ENCODE peak calls at places on chromosomes 2 and 18, in six cellular contexts. P is tibial artery, E is upper lobe of right lung, O is pancreas, U is transverse colon, A is left lung. D is an unnamed sample.

GRCh38 chr2:230347659-230348305 is 20.8 kb downstream of the SP140L start:
- DNase-seq in E (no peak), P (no peak), A (no peak), O (no peak), U (no peak), D (peak; percentile 45)

GRCh38 chr2:10240911-10241610 is 61.6 kb upstream of the HPCAL1 start:
- DNase-seq in O (peak; percentile 45), E (peak; percentile 57), P (no peak), U (no peak), A (peak; percentile 22), D (no peak)

GRCh38 chr2:158796606-158797005 is 1.5 kb downstream of the DAPL1 start:
- DNase-seq in A (no peak), P (no peak), O (no peak), U (no peak), E (no peak), D (peak; percentile 13)

GRCh38 chr2:98234763-98235162 is 111.5 kb upstream of the CNGA3 start:
- DNase-seq in P (no peak), A (no peak), O (no peak), E (no peak), U (no peak), D (no peak)

GRCh38 chr18:76450452-76450851 is 44.6 kb downstream of the ZNF516 start:
- DNase-seq in P (no peak), O (no peak), A (no peak), E (no peak), U (no peak), D (no peak)

GRCh38 chr2:203892207-203892606 is 24.6 kb downstream of the CTLA4 start:
- DNase-seq in A (no peak), P (no peak), O (no peak), E (no peak), U (no peak), D (no peak)

GRCh38 chr18:28689591-28689990 is 512.7 kb upstream of the CDH2 start:
- DNase-seq in A (no peak), U (no peak), P (no peak), E (no peak), O (no peak), D (no peak)

GRCh38 chr18:42373584-42373983 is 418.6 kb downstream of the PIK3C3 start:
- DNase-seq in O (no peak), P (no peak), U (no peak), E (no peak), A (no peak), D (no peak)

GRCh38 chr2:172409042-172409441 is 18.3 kb upstream of the ITGA6 start:
- DNase-seq in A (no peak), P (no peak), O (no peak), E (no peak), U (no peak), D (no peak)

GRCh38 chr2:228771719-228772254 is 499.3 kb downstream of the PID1 start:
- DNase-seq in P (no peak), E (no peak), A (no peak), O (no peak), U (no peak), D (no peak)

GRCh38 chr2:228771306-228771705 is 499.8 kb downstream of the PID1 start:
- DNase-seq in U (no peak), O (no peak), P (peak; percentile 37), E (no peak), A (no peak), D (no peak)

GRCh38 chr2:228768818-228769217 is 502.3 kb downstream of the PID1 start:
- DNase-seq in E (no peak), A (no peak), U (no peak), P (no peak), O (no peak), D (no peak)

GRCh38 chr2:228763600-228763999 is 507.5 kb downstream of the PID1 start:
- DNase-seq in U (no peak), E (no peak), A (no peak), O (no peak), P (no peak), D (no peak)

DNA sequence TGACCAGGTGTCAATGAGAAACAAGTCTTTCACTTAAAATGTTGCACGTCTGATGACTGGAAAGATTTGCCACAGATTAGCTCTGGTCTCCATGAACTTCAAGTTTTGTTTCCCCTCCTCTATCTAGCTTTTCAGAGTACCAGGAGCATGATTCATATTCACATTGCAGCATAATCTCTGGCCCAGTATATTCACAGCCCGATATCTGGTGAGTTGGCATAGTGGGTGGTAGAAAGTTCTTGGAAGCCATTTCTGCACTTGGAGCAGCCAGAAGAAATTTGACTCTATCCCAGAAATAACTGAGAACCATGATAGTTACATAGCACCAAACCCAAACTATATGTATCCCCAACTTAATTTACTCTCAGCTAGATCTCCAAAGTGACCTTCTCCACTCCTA is 503.9 kb downstream of the PID1 start:
- DNase-seq in A (no peak), U (no peak), P (no peak), E (no peak), O (no peak), D (no peak)
- H3K9me3 ChIP-seq in A (no peaks in the 10 kb centered on the region), U (no peaks in the 10 kb centered on the region), P (no peaks in the 10 kb centered on the region), E (no peaks in the 10 kb centered on the region), O (no peaks in the 10 kb centered on the region), D (no peaks in the 10 kb centered on the region)

GRCh38 chr2:237863659-237864029 is 4.2 kb downstream of the RAMP1 start:
- DNase-seq in O (peak; percentile 67), E (peak; percentile 33), A (no peak), U (no peak), P (no peak), D (no peak)
- H3K4me3 ChIP-seq in O (no peak overlapping the region), E (no peak overlapping the region), A (no peak overlapping the region), U (no peak overlapping the region), P (peak overlapping the region; percentile 28), D (no peak overlapping the region)

DNA sequence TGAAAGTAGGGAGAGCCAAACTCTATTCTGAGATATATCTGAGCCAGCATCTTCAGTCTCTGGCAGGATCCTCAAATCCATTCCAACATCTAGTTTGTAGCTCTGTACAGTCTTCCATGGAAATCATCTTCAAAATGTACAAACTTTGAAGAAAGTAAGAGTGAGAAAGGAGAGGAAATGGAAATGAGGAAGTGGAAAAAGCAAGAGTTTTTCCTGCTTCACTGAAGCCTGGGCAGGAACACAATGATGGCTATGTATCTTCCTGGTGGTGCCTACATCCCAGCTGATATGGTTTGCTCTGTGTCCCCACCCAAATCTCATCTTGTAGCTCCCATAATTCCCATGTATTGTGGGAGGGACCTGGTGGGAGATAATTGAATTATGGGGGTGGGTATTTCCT is 4.1 kb upstream of the RPIA start:
- DNase-seq in A (no peak), E (no peak), P (no peak), O (no peak), U (no peak), D (no peak)
- H3K9me3 ChIP-seq in A (no peaks in the 10 kb centered on the region), E (no peaks in the 10 kb centered on the region), P (no peaks in the 10 kb centered on the region), O (no peaks in the 10 kb centered on the region), U (no peaks in the 10 kb centered on the region), D (no peaks in the 10 kb centered on the region)

DNA sequence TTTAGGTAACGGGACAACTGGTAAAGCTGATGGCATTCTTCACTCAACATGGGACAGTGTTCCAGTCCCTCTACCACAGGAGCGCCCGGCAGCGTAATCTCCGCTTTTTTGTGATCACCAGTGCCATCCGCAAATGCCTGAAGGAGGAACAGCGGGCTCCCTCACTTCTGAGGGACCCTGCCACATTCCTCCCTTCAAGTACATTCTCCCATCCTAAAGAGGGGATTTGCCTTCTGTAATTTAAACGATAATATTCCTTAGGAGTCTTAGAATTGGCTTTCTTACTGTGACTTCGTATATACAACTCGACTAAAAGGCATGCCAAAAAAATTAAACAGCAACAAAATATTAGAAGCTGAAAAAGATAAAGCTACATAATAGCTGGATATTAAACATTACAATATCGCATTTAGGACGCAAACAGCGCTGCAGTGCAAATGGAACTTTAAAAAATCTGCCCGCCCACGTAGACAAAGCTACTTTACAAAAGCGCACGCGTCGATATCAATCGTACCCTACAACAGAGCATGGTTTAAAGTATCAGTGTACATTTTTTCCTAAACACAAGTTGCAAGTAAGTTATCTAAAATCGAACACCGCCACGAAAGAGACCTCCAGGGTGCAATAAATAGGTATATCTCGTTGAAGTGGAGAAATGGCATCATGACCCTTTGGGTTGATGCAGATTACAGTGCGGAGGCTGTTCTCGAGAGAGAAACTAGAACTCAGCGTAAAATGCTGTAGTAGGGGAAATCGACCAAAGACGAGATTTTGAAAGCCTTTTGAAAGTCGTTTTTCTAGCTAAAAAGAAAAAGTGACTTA is 2.3 kb upstream of the VSNL1 start:
- DNase-seq in P (no peak), U (peak; percentile 30), O (peak; percentile 42), A (no peak), E (no peak), D (no peak)
- H3K4me3 ChIP-seq in P (peak overlapping the region; percentile 62), U (peak overlapping the region; percentile 9), O (peak overlapping the region; percentile 52), A (peak overlapping the region; percentile 40), E (peak overlapping the region; percentile 34), D (no peak overlapping the region)

DNA sequence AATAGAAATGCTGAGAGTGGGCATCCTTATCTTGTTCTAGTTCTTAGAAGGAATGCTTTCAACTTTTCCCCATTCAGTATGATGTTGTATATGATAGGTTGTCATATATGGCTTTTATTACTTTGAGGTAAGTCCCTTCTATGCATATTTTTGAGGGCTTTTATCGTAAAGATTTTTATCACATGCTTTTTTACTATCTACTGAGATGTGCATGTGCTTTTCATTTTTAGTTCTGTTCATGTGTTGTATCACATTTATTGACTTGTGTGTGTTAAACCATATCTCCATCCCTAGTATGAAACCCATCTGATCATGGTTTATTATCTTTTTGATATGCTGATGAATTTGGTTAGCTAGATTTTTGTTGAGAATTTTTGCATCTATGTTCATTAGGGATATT is 1008.8 kb downstream of the CNTNAP5 start:
- DNase-seq in P (no peak), E (no peak), U (no peak), O (no peak), A (no peak), D (no peak)
- H3K9me3 ChIP-seq in P (no peaks in the 10 kb centered on the region), E (no peaks in the 10 kb centered on the region), U (no peaks in the 10 kb centered on the region), O (no peaks in the 10 kb centered on the region), A (no peaks in the 10 kb centered on the region), D (no peaks in the 10 kb centered on the region)

GRCh38 chr2:95402370-95403203 is at the start of gene FAHD2A:
- DNase-seq in E (peak; percentile 99), P (peak; percentile 96), A (peak; percentile 97), U (peak; percentile 98), O (peak; percentile 99), D (peak; percentile 97)

GRCh38 chr2:95399061-95399460 is 3.4 kb upstream of the FAHD2A start:
- DNase-seq in E (no peak), U (no peak), A (no peak), O (no peak), P (no peak), D (no peak)

DNA sequence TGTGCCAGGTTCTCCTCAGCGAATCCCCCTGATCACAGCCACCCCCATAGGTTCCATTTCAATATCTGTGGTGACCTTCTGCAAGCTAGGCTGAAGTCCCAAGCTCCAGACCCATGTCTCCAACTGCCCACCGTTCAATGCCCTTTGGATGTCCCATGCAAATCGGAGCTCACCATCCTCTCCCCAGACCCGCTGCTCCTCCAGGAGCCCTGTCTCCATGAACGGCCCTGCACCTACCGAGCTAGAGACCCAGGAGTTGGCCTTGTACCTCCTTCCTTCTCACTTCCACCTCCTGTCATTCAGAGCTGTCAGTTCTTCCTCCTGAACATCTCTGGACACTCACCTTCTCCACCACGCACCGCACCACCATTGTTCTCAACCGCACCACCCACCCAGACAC is 1.0 kb upstream of the FAHD2A start:
- DNase-seq in U (no peak), E (no peak), P (no peak), A (no peak), O (no peak), D (no peak)
- H3K4me3 ChIP-seq in U (peak overlapping the region; percentile 84), E (peak overlapping the region; percentile 95), P (peak overlapping the region; percentile 85), A (peak overlapping the region; percentile 83), O (peak overlapping the region; percentile 93), D (no peak overlapping the region)

GRCh38 chr2:2848198-2848597 is 517.1 kb upstream of the MYT1L start:
- DNase-seq in E (no peak), P (no peak), O (no peak), A (no peak), U (no peak), D (no peak)
- H3K9me3 ChIP-seq in E (no peaks in the 10 kb centered on the region), P (no peaks in the 10 kb centered on the region), O (no peaks in the 10 kb centered on the region), A (no peaks in the 10 kb centered on the region), U (no peaks in the 10 kb centered on the region), D (no peaks in the 10 kb centered on the region)

GRCh38 chr18:64994370-64994769 is 756.4 kb upstream of the CDH7 start:
- DNase-seq in U (no peak), O (no peak), E (no peak), P (no peak), A (no peak), D (peak; percentile 15)
- H3K4me3 ChIP-seq in U (no peak overlapping the region), O (no peak overlapping the region), E (no peak overlapping the region), P (no peak overlapping the region), A (no peak overlapping the region), D (no peak overlapping the region)

D was measured in small intestine.